ENCODE peak calls at places on chromosomes 13 and 19, in eight cellular contexts. F is activated T-helper 1 cell treated with anti-CD3 and anti-CD28 coated beads, Interleukin-12 subunit alpha, Interleukin-12 subunit beta, Interleukin-2, Interleukin-4 antibody, amounts not matched to agents 30 ng/mL and 10 ng/mL and 1 ng/mL, durations not matched to agents 14 hours and 24 hours and 36 hours; N is NCI-H748 treated with DMSO at 0.1 percent for 48 hours; T is hypothalamus; H is NCI-H187 treated with DMSO at 0.1 percent for 48 hours; K is neural crest cell; I is NCI-H1105; M is M059J. L is an unnamed sample.
A peak's percentile ranks its signal among the peaks of the same experiment; 100 is the strongest.

GRCh38 chr13:99642006-99642405 is 140.7 kb downstream of the TM9SF2 start:
- DNase-seq in H (no peak), K (no peak), F (no peak), I (no peak), N (no peak), T (no peak), M (no peak), L (no peak)

GRCh38 chr13:59356607-59357006 is 807.1 kb downstream of the DIAPH3 start:
- DNase-seq in T (no peak), I (peak; percentile 44), F (no peak), M (no peak), N (no peak), K (no peak), H (no peak), L (no peak)

GRCh38 chr19:57947088-57947418 is 453 bp downstream of the ZNF256 start:
- DNase-seq in K (no peak), I (no peak), M (no peak), H (no peak), F (no peak), T (no peak), N (no peak), L (no peak)

GRCh38 chr19:51417107-51417806 is at the start of gene SIGLEC10:
- DNase-seq in I (no peak), M (peak; percentile 35), N (no peak), H (no peak), T (no peak), F (peak; percentile 2), K (no peak), L (no peak)

GRCh38 chr19:16026756-16027155 is 49.5 kb upstream of the TPM4 start:
- DNase-seq in M (no peak), T (no peak), H (no peak), N (no peak), K (no peak), I (no peak), F (no peak), L (no peak)

GRCh38 chr19:1072371-1073015 is 5.5 kb downstream of the ARHGAP45 start:
- DNase-seq in I (no peak), M (no peak), K (no peak), F (no peak), H (no peak), N (no peak), T (no peak), L (no peak)

GRCh38 chr13:74620711-74621110 is 486.5 kb upstream of the KLF12 start:
- DNase-seq in T (no peak), N (no peak), K (no peak), I (no peak), F (no peak), H (no peak), M (no peak), L (no peak)

GRCh38 chr19:38304866-38305429 is 897 bp downstream of the C19orf33 start:
- DNase-seq in T (no peak), F (no peak), M (no peak), N (peak; percentile 95), H (no peak), K (no peak), I (peak; percentile 67), L (no peak)

GRCh38 chr19:34503546-34504272 is 22.2 kb downstream of the WTIP start:
- DNase-seq in T (no peak), H (no peak), N (no peak), F (no peak), M (no peak), I (no peak), K (no peak), L (no peak)

GRCh38 chr19:2329528-2329927 is 1.0 kb downstream of the SPPL2B start:
- DNase-seq in K (no peak), H (no peak), T (no peak), N (no peak), M (no peak), I (no peak), F (no peak), L (no peak)

GRCh38 chr19:18060472-18060871 is 26.3 kb downstream of the IL12RB1 start:
- DNase-seq in H (no peak), N (no peak), F (no peak), I (no peak), M (no peak), K (no peak), T (no peak), L (no peak)

L was measured in NCI-H1436 treated with DMSO at 0.1 percent for 48 hours.